ENCODE peak calls at places on chromosomes 13 and 19, in nine cellular contexts. J is tibial nerve; W is fibroblast of the aortic adventitia; E is activated CD8-positive, alpha-beta memory T cell treated with anti-CD3 and anti-CD28 coated beads for 1 hour; H is germinal center; G is EL; U is activated naive CD8-positive, alpha-beta T cell treated with anti-CD3 and anti-CD28 coated beads for 36 hours; K is stimulated activated CD4-positive, alpha-beta T cell treated with anti-CD3 and anti-CD28 coated beads, Interleukin-2, amount 100 ng/mL, for 48 hours; T is skeletal muscle cell. R is an unnamed sample.

GRCh38 chr13:44884076-44884729 is 105.1 kb downstream of the NUFIP1 start:
- DNase-seq in J (no peak), W (peak), E (no peak), H (no peak), G (peak), U (no peak), K (no peak), T (peak), R (peak)

GRCh38 chr19:22901431-22902130 is 69.5 kb downstream of the ZNF723 start:
- DNase-seq in J (no peak), W (no peak), E (no peak), H (no peak), G (no peak), U (no peak), K (no peak), T (no peak), R (no peak)

GRCh38 chr13:27599845-27600553 is 20.3 kb downstream of the LNX2 start:
- DNase-seq in J (no peak), W (peak), E (no peak), H (no peak), G (peak), U (no peak), K (no peak), T (peak), R (no peak)

GRCh38 chr13:44347905-44348304 is 25.7 kb upstream of the SERP2 start:
- DNase-seq in J (no peak), W (peak), E (no peak), H (no peak), G (peak), U (no peak), K (no peak), T (no peak), R (no peak)

GRCh38 chr19:33823341-33823740 is 26.7 kb downstream of the KCTD15 start:
- DNase-seq in J (no peak), W (no peak), E (no peak), H (no peak), G (no peak), U (no peak), K (no peak), T (no peak), R (no peak)

GRCh38 chr13:25648996-25649633 is 277.3 kb downstream of the ATP8A2 start:
- DNase-seq in J (no peak), W (no peak), E (no peak), H (no peak), G (no peak), U (no peak), K (no peak), T (peak), R (no peak)

GRCh38 chr19:32223595-32224370 is 121.6 kb upstream of the ZNF507 start:
- DNase-seq in J (no peak), W (no peak), E (no peak), H (no peak), G (no peak), U (peak), K (no peak), T (no peak), R (no peak)

GRCh38 chr13:109687559-109688448 is 98.6 kb downstream of the IRS2 start:
- DNase-seq in J (no peak), W (no peak), E (no peak), H (no peak), G (no peak), U (no peak), K (no peak), T (no peak), R (no peak)

GRCh38 chr13:67223742-67224141 is 6.4 kb downstream of the PCDH9 start:
- DNase-seq in J (no peak), W (no peak), E (no peak), H (no peak), G (no peak), U (no peak), K (no peak), T (no peak), R (no peak)

GRCh38 chr13:37058801-37059135 is 720 bp downstream of the SUPT20H start:
- DNase-seq in J (no peak), W (no peak), E (no peak), H (peak), G (no peak), U (peak), K (peak), T (no peak), R (no peak)

GRCh38 chr13:50787316-50788195 is 55.9 kb downstream of the DLEU7 start:
- DNase-seq in J (no peak), W (no peak), E (no peak), H (no peak), G (no peak), U (no peak), K (no peak), T (no peak), R (no peak)

GRCh38 chr13:109274188-109274821 is 512.1 kb downstream of the IRS2 start:
- DNase-seq in J (no peak), W (peak), E (no peak), H (no peak), G (peak), U (no peak), K (no peak), T (peak), R (no peak)

GRCh38 chr19:17095141-17095919 is 19.8 kb downstream of the MYO9B start:
- DNase-seq in J (no peak), W (peak), E (no peak), H (no peak), G (peak), U (no peak), K (no peak), T (no peak), R (peak)

GRCh38 chr13:105579821-105580707 is 955.4 kb downstream of the EFNB2 start:
- DNase-seq in J (no peak), W (no peak), E (no peak), H (no peak), G (no peak), U (no peak), K (no peak), T (no peak), R (no peak)

GRCh38 chr13:83272076-83272475 is 610.2 kb downstream of the SLITRK1 start:
- DNase-seq in J (no peak), W (peak), E (no peak), H (no peak), G (no peak), U (no peak), K (no peak), T (no peak), R (no peak)

GRCh38 chr19:4362871-4363545 is 19.6 kb downstream of the MPND start:
- DNase-seq in J (no peak), W (no peak), E (no peak), H (no peak), G (no peak), U (no peak), K (no peak), T (no peak), R (no peak)

GRCh38 chr19:43743059-43743458 is 11.7 kb downstream of the SMG9 start:
- DNase-seq in J (no peak), W (peak), E (no peak), H (no peak), G (peak), U (no peak), K (no peak), T (no peak), R (no peak)